ENCODE peak calls at places on chromosome 22, in four cellular contexts. D, N, K and P are unnamed samples.

GRCh38 chr22:40709752-40710413 is 30.6 kb downstream of the MCHR1 start:
- DNase-seq in N (no peak), D (no peak), K (no peak), P (no peak)

GRCh38 chr22:38755155-38755910 is 465 bp downstream of the SUN2 start:
- DNase-seq in D (peak), N (peak), K (no peak), P (peak)

GRCh38 chr22:23305922-23306374 is 125.6 kb downstream of the BCR start:
- DNase-seq in N (no peak), K (no peak), D (no peak), P (no peak)

GRCh38 chr22:36486619-36487384 is 5.4 kb upstream of the TXN2 start:
- DNase-seq in N (no peak), D (peak), K (no peak), P (peak)

GRCh38 chr22:29734853-29735252 is 15.1 kb downstream of the CABP7 start:
- DNase-seq in D (no peak), K (no peak), N (no peak), P (no peak)

GRCh38 chr22:41003041-41003440 is 51.9 kb downstream of the RBX1 start:
- DNase-seq in D (peak), K (no peak), N (no peak), P (no peak)

GRCh38 chr22:25350551-25350971 is 131.1 kb downstream of the CRYBB2 start:
- DNase-seq in N (no peak), K (no peak), D (no peak), P (no peak)

GRCh38 chr22:17057959-17058814 is 26.6 kb upstream of the IL17RA start:
- DNase-seq in N (peak), K (no peak), D (peak), P (peak)

GRCh38 chr22:41827671-41828070 is 5.2 kb upstream of the SREBF2 start:
- DNase-seq in N (no peak), D (no peak), K (no peak), P (no peak)

GRCh38 chr22:42959472-42960145 is 55.3 kb downstream of the PACSIN2 start:
- DNase-seq in K (no peak), N (peak), D (peak), P (peak)

GRCh38 chr22:22814666-22815396 is 72.8 kb upstream of the IGLL5 start:
- DNase-seq in D (no peak), K (no peak), N (no peak), P (no peak)

GRCh38 chr22:30611197-30611596 is 4.2 kb downstream of the TCN2 start:
- DNase-seq in N (no peak), D (no peak), K (no peak), P (no peak)

GRCh38 chr22:49210606-49211005 is 617.1 kb downstream of the BRD1 start:
- DNase-seq in K (no peak), N (no peak), D (no peak), P (no peak)

GRCh38 chr22:37731804-37732471 is 35.1 kb downstream of the TRIOBP start:
- DNase-seq in N (peak), D (peak), K (no peak), P (no peak)
- TF ChIP-seq FOXM1 in N (no peak), D (no peak), K (no peak), P (no peak)

DNA sequence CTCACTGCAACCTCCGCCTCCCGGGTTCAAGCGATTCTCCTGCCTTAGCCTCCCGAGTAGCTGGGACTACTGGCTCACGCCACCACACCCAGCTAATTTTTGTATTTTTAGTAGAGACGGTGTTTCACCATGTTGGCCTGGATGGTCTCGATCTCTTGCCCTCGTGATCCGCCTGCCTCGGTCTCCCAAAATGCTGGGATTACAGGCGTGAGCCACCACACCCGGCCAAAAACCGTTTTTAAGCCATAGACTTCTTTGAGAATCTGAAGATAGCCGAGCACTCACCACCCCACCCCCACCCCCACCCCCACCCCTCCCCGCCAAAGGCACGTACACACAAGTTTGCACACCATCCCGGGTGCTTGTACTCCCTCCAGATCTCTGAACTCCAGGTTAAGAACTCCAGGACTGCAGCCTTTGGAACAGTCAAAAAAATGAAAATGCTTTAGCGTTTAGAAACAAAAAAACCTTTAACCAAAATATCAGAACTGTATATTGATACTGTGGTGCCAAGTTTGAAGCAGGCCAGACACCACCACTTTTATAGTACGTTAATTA is 1.5 kb downstream of the CRKL start:
- DNase-seq in N (peak), K (no peak), D (peak), P (peak)
- TF ChIP-seq FOXM1 in N (no peak), K (no peak), D (no peak), P (no peak)

GRCh38 chr22:45774016-45774670 is 102.5 kb downstream of the ATXN10 start:
- DNase-seq in N (no peak), K (no peak), D (no peak), P (no peak)

GRCh38 chr22:45777046-45777851 is 105.6 kb downstream of the ATXN10 start:
- DNase-seq in N (no peak), D (no peak), K (no peak), P (no peak)

GRCh38 chr22:45776313-45776585 is 104.6 kb downstream of the ATXN10 start:
- DNase-seq in K (no peak), N (no peak), D (no peak), P (no peak)

GRCh38 chr22:45775569-45776312 is 104.1 kb downstream of the ATXN10 start:
- DNase-seq in D (no peak), N (no peak), K (peak), P (no peak)

GRCh38 chr22:45775062-45775461 is 103.4 kb downstream of the ATXN10 start:
- DNase-seq in K (no peak), D (no peak), N (no peak), P (no peak)
- TF ChIP-seq FOXM1 in K (no peak), D (no peak), N (no peak), P (no peak)

DNA sequence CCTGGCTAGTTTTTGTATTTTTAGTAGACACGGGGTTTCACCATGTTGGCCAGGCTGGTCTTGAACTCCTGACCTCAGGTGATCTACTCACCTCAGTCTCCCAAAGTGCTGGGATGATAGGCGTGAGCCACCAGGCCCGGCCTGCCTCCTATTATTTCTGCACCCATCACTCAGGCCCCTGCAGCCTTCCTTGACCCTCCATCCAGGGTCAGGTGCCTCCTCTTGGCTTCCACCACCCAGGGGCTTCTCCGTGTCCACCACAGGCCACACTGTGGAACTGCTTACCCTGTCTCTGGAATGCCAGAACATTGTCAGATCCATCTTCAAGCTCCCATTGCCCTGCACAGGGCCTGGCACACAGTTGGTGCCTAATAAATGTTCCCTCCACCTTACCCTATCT is 75.4 kb upstream of the RTL6 start:
- DNase-seq in N (no peak), K (no peak), D (no peak), P (no peak)
- TF ChIP-seq FOXM1 in N (no peak), K (no peak), D (no peak), P (no peak)

DNA sequence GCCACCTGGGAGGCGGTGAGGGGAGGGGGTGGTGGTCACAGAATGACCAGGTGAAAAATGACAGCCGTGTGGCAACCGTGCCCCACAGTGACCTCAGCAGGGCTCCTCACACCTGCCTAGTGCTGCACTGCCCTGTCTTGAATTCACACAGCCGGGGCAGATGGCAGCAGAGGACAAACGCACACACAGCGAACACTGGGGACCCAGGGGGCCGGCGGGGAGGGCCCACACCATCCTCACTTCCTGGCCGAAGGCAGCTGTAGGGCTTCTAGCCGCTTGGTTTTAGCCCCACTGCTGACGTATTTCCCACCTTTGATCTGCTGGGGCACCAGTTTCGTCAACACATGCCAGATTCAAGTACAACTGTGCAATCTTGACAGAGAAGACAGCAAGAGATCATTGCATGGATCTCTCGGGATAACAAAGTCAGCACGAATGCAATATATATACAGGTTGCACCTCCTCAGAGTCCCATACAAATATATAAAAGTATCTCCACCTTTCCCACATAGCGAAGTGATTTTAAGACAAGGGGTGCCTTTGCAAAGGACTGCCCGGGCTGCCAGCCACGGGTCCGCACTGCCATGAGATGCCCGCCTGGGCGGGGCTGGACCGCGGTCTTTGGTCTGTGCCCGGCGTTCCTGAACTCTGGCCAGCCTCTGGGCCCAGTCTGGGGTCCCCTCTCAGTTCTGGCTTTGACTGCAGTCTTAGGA is 26.9 kb downstream of the TRMU start:
- DNase-seq in N (no peak), D (peak), K (no peak), P (no peak)
- TF ChIP-seq FOXM1 in N (no peak), D (no peak), K (no peak), P (no peak)

GRCh38 chr22:19909350-19910179 is 32.0 kb upstream of the COMT start:
- DNase-seq in N (peak), K (peak), D (peak), P (peak)
- TF ChIP-seq FOXM1 in N (no peak), K (no peak), D (no peak), P (no peak)

DNA sequence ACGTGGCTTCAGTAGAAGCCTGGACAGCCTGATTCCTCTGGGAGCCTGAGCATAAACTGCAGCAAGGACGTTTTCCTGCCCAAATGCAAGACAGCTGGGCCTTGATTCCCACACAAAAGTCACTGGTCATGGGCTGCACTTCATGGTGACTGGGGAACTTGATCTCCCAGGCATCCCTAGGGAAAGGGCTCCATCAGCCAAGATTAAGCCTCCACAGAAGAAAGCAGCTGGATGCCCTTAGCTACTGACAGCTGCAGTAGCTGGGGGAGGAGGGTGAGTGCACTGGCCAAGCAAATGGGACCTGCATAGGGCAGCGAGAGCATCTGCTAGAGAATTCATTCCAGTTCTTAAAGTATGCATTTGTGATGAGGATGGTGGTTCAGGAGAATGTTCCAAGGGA is 267.4 kb upstream of the ISX start:
- DNase-seq in N (no peak), D (no peak), K (no peak), P (no peak)
- TF ChIP-seq FOXM1 in N (no peak), D (no peak), K (no peak), P (no peak)